ENCODE peak calls at places on chromosome 20, in ten cellular contexts. H is CD8-positive, alpha-beta T cell; L is heart left ventricle; D is AG04450; O is uterus; C is HepG2; F is heart right ventricle; J is tibial artery; P is Karpas-422; W is ascending aorta. R is an unnamed sample. For H3K27me3 and H3K9me3, the result is how much of the 10 kb centered on the place peaks cover.

GRCh38 chr20:19317240-19318069 is 105.0 kb downstream of the SLC24A3 start:
- DNase-seq in P (no peak), W (no peak), F (no peak), O (no peak), H (no peak), D (no peak), C (no peak), L (no peak), J (no peak), R (no peak)

GRCh38 chr20:43189614-43190331 is at the start of gene PTPRT:
- DNase-seq in L (no peak), D (no peak), W (no peak), F (no peak), O (no peak), H (no peak), C (no peak), J (no peak), P (no peak), R (no peak)

GRCh38 chr20:51122931-51123658 is 100.2 kb upstream of the KCNG1 start:
- DNase-seq in O (no peak), H (no peak), J (no peak), L (no peak), P (no peak), D (no peak), F (no peak), C (no peak), W (no peak), R (no peak)

GRCh38 chr20:46118481-46119020 is 437 bp downstream of the CD40 start:
- DNase-seq in L (peak), O (peak), J (peak), F (peak), W (peak), P (peak), C (no peak), D (no peak), H (no peak), R (no peak)

GRCh38 chr20:51525241-51526104 is 17.0 kb downstream of the NFATC2 start:
- DNase-seq in L (peak), J (no peak), H (no peak), C (no peak), D (no peak), O (no peak), W (no peak), F (no peak), P (no peak), R (no peak)

GRCh38 chr20:23403721-23404120 is 17.6 kb downstream of the NAPB start:
- DNase-seq in J (no peak), C (no peak), O (no peak), F (no peak), D (no peak), P (no peak), W (no peak), H (no peak), L (no peak), R (no peak)

GRCh38 chr20:11047559-11047958 is 373.8 kb upstream of the JAG1 start:
- DNase-seq in H (no peak), F (no peak), C (no peak), J (no peak), O (no peak), P (no peak), D (no peak), W (no peak), L (no peak), R (no peak)

GRCh38 chr20:58719258-58719657 is 26.7 kb downstream of the NPEPL1 start:
- DNase-seq in D (no peak), W (peak), J (no peak), C (no peak), P (no peak), F (no peak), O (no peak), L (no peak), H (no peak), R (no peak)

GRCh38 chr20:20500312-20500711 is 132.4 kb downstream of the INSM1 start:
- DNase-seq in O (no peak), W (no peak), D (no peak), L (no peak), F (no peak), P (no peak), C (no peak), J (no peak), H (no peak), R (no peak)

GRCh38 chr20:34703061-34703572 is 1.0 kb upstream of the TP53INP2 start:
- DNase-seq in J (no peak), F (no peak), D (no peak), W (no peak), L (no peak), O (no peak), H (no peak), C (no peak), P (no peak), R (no peak)

GRCh38 chr20:57047281-57048026 is 219.0 kb downstream of the BMP7 start:
- DNase-seq in O (no peak), L (peak), C (peak), J (peak), D (no peak), F (no peak), P (peak), W (no peak), H (no peak), R (no peak)

GRCh38 chr20:24735263-24735662 is 213.8 kb upstream of the CST7 start:
- DNase-seq in P (no peak), C (no peak), F (no peak), D (no peak), J (no peak), O (no peak), L (no peak), W (no peak), H (no peak), R (no peak)

GRCh38 chr20:47262365-47263013 is 94.0 kb downstream of the ZMYND8 start:
- DNase-seq in D (no peak), F (no peak), P (peak), C (no peak), H (no peak), J (no peak), W (no peak), L (no peak), O (no peak), R (no peak)

GRCh38 chr20:24102290-24102689 is 113.7 kb upstream of the GGTLC1 start:
- DNase-seq in J (no peak), P (peak), L (no peak), F (no peak), H (no peak), O (no peak), D (no peak), C (peak), W (no peak), R (peak)

GRCh38 chr20:42447270-42447669 is 742.4 kb downstream of the PTPRT start:
- DNase-seq in W (no peak), H (no peak), D (no peak), F (no peak), P (no peak), O (no peak), L (no peak), J (no peak), C (no peak), R (no peak)

GRCh38 chr20:14986026-14986655 is 648.7 kb upstream of the FLRT3 start:
- DNase-seq in O (peak), P (no peak), H (no peak), L (peak), W (no peak), J (no peak), F (no peak), C (peak), D (no peak), R (no peak)

GRCh38 chr20:1935696-1936366 is 40.6 kb downstream of the SIRPA start:
- DNase-seq in W (no peak), C (no peak), D (no peak), O (no peak), L (peak), P (no peak), J (no peak), H (no peak), F (peak), R (no peak)

GRCh38 chr20:50335105-50335504 is 144.5 kb downstream of the CEBPB start:
- DNase-seq in D (no peak), C (peak), H (no peak), O (no peak), L (no peak), F (no peak), J (no peak), P (peak), W (no peak), R (peak)

GRCh38 chr20:37907677-37908397 is 4.9 kb downstream of the VSTM2L start:
- DNase-seq in H (no peak), C (no peak), J (no peak), W (no peak), L (no peak), D (peak), P (no peak), O (no peak), F (no peak), R (peak)

GRCh38 chr20:46905364-46906125 is 10.9 kb downstream of the EYA2 start:
- DNase-seq in P (no peak), J (no peak), L (no peak), D (no peak), O (no peak), F (no peak), H (no peak), W (no peak), C (no peak), R (no peak)

GRCh38 chr20:19114410-19114809 is 98.0 kb upstream of the SLC24A3 start:
- DNase-seq in C (no peak), L (no peak), W (no peak), D (no peak), F (no peak), P (no peak), O (no peak), H (no peak), J (no peak), R (no peak)

GRCh38 chr20:12936524-12936923 is 72.2 kb upstream of the SPTLC3 start:
- DNase-seq in O (no peak), D (no peak), F (no peak), L (no peak), W (no peak), J (no peak), P (no peak), H (no peak), C (no peak), R (no peak)

GRCh38 chr20:42530855-42531674 is 658.6 kb downstream of the PTPRT start:
- DNase-seq in J (no peak), D (no peak), L (no peak), F (no peak), W (no peak), H (no peak), P (peak), O (no peak), C (peak), R (no peak)

GRCh38 chr20:38121741-38122140 is 43.3 kb downstream of the TGM2 start:
- DNase-seq in L (no peak), P (no peak), O (peak), J (no peak), H (no peak), W (peak), C (no peak), F (no peak), D (no peak), R (no peak)

DNA sequence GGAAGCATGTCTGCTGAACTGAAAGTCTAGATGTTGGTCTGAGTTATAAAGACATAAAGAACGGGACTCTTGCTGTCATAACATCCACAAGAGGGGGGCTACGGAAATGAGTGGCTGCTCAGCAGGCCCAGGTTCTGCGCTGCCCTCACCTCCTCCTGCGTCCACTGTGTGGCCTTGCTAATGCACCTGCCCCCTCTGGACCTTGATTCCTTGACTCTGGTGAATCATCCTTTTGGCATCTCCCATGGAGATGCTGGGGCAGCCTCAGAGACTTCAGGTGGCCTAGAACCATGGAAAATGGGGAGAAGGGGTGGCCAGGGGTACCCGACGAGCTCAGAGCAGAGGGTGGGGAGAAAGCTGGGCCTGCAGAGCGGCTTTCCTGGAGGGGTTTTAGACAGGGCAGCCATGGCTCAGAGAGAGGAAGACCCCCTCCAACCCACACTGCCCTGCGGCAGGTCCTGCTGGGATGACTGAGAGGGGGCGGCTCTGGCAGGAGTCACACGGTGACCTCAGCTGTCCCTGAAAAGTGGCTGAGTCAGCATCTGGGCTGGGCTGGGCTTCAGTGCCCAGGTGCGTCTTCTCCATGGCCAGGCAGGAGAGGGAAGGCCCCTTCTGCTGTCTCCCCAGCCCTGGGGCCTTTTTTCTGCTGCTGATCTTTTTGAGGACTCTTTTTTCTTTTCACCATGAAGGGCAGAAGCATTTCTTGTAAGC is 46.9 kb downstream of the DLGAP4 start:
- DNase-seq in F (no peak), O (no peak), C (peak), D (no peak), J (no peak), L (no peak), H (no peak), P (no peak), W (no peak), R (no peak)
- H3K27me3 ChIP-seq in F (under half), O (under half), C (under half), D (under half), J (under half), L (under half), H (under half), P (under half), W (under half), R (under half)

DNA sequence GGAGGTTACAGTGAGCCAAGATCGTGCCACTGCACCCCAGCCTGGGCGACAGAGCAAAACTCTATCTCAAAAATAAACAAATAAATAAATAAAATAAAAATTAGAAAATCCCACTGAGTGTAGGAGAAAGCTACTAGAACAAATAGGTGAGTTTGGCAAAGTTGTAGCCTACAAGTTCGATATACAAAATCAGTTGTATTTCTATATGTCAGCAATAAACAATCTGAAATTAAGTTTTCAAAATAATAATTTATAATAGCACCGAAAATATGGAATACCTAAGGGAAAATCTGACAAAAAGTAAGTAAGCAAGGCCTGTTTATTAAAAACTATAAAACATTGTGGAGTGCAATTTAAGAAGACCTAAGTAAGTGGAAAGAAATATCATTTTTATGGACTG is 5.1 kb upstream of the DEFB118 start:
- DNase-seq in F (no peak), H (no peak), C (no peak), P (no peak), O (no peak), W (no peak), L (no peak), D (no peak), J (no peak), R (no peak)
- H3K9me3 ChIP-seq in F (under half), H (under half), C (under half), P (under half), O (under half), W (under half), L (under half), D (under half), J (under half), R (under half)

GRCh38 chr20:33079267-33079666 is at the start of gene BPIFB4:
- DNase-seq in P (no peak), F (no peak), C (no peak), H (no peak), J (no peak), L (no peak), O (no peak), D (no peak), W (no peak), R (no peak)

GRCh38 chr20:33075281-33075680 is 4.2 kb upstream of the BPIFB4 start:
- DNase-seq in J (no peak), C (no peak), L (no peak), D (no peak), W (no peak), F (no peak), P (no peak), H (no peak), O (no peak), R (no peak)

GRCh38 chr20:33072813-33073212 is 6.6 kb upstream of the BPIFB4 start:
- DNase-seq in D (no peak), L (no peak), J (no peak), P (no peak), H (no peak), W (no peak), C (no peak), O (no peak), F (no peak), R (no peak)

GRCh38 chr20:33074675-33075074 is 4.8 kb upstream of the BPIFB4 start:
- DNase-seq in H (no peak), L (no peak), W (no peak), F (no peak), P (no peak), O (no peak), C (no peak), D (no peak), J (no peak), R (no peak)

GRCh38 chr20:33076662-33077398 is 2.6 kb upstream of the BPIFB4 start:
- DNase-seq in L (no peak), W (no peak), P (peak), F (no peak), H (no peak), O (no peak), D (no peak), J (no peak), C (peak), R (no peak)
- H3K27me3 ChIP-seq in L (under half), W (under half), P (under half), F (under half), H (under half), O (under half), D (under half), J (under half), C (under half), R (under half)

DNA sequence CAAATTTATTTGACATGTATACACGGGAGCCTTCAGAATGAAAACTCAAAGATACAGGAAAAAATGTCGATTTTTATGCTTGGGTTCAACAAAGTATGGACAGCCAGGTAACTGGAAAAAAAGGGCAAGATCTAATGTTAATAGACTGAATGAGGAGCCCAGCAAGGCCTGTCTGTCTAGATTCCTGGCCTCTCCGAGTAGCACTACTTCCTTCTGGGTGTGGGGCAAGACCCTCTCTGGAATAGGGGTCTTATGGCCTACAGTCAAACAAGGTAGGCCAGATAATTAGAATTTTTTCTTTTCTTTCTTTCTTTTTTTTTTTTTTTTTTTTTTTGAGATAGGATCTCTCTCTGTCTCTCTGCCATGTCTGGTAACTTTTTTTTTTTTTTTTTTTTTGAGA is 113.4 kb upstream of the SHLD1 start:
- DNase-seq in F (no peak), D (no peak), J (no peak), C (no peak), H (no peak), O (no peak), P (no peak), W (no peak), L (no peak), R (no peak)
- H3K9me3 ChIP-seq in F (under half), D (under half), J (under half), C (under half), H (under half), O (under half), P (under half), W (under half), L (under half), R (under half)

GRCh38 chr20:17449039-17449438 is 82.1 kb downstream of the BFSP1 start:
- DNase-seq in O (no peak), C (no peak), F (no peak), J (no peak), P (no peak), W (no peak), L (no peak), D (no peak), H (no peak), R (peak)

GRCh38 chr20:17452441-17452840 is 78.7 kb downstream of the BFSP1 start:
- DNase-seq in J (no peak), H (no peak), O (no peak), L (no peak), C (no peak), D (no peak), P (no peak), W (no peak), F (no peak), R (no peak)

GRCh38 chr20:17457064-17457463 is 74.1 kb downstream of the BFSP1 start:
- DNase-seq in W (no peak), F (no peak), D (no peak), O (no peak), P (no peak), C (no peak), J (no peak), L (no peak), H (no peak), R (no peak)

GRCh38 chr20:17456226-17456625 is 75.0 kb downstream of the BFSP1 start:
- DNase-seq in F (no peak), H (no peak), D (no peak), O (no peak), L (no peak), W (no peak), J (no peak), P (no peak), C (no peak), R (no peak)

DNA sequence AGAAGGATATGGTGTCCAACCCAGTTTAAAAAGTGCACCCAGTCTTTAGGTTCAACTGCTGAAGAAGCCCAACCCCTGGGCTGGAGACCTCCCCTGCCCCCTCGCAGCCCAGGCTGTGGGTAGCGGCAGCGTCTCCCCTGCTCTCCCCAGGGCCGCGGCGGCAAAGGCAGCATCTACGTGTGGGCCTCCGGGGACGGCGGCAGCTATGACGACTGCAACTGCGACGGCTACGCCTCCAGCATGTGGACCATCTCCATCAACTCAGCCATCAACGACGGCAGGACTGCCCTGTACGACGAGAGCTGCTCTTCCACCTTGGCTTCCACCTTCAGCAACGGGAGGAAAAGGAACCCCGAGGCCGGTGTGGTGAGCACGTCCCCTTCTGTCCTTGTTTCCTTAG is 77.6 kb downstream of the BFSP1 start:
- DNase-seq in C (no peak), O (no peak), J (no peak), W (no peak), D (no peak), P (no peak), F (no peak), L (no peak), H (no peak), R (no peak)
- H3K27me3 ChIP-seq in C (under half), O (under half), J (under half), W (under half), D (under half), P (under half), F (under half), L (under half), H (under half), R (under half)

DNA sequence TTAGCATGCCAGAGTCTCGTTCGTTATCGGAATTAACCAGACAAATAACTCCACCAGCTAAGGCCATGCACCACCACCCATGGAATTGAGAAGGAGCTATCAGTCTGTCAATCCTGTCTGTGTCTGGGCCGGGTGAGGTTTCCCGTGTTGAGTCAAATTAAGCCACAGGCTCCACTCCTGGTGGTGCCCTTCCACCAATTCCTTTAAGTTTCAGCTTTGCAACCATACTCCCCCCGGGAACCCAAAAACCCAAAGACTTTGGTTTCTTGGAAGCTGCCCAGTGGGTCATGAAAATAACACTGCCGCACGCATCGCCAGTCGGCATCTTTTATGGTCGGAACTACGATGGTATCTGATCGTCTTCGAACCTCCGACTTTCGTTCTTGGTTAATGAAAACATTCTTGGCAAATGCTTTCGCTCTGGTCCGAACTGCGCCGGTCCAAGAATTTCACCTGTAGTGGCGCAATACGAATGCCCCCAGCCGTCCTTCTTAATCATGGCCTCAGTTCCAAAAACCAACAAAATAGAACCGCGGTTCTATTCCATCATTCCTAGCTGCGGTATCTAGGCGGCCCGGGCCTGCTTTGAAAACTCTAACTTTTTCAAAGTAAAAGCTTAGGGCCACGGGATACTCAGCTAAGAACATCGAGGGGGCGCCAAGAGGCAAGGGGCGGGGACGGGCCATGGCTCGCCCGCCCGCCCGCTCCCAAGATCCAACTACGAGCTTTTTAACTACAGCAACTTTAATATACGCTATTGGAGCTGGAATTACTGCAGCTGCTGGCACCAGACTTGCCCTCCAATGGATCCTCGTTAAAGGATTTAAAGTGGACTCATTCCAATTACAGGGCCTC is 1958.5 kb upstream of the DEFB115 start:
- DNase-seq in D (no peak), H (no peak), J (no peak), P (no peak), W (no peak), O (no peak), F (no peak), L (no peak), C (no peak), R (no peak)
- H3K9me3 ChIP-seq in D (half or more), H (under half), J (half or more), P (under half), W (under half), O (under half), F (under half), L (under half), C (half or more), R (under half)

GRCh38 chr20:54472607-54473006 is 2.8 kb upstream of the DOK5 start:
- DNase-seq in H (no peak), P (no peak), L (no peak), J (no peak), D (no peak), F (no peak), C (no peak), W (no peak), O (no peak), R (no peak)
- H3K27me3 ChIP-seq in H (under half), P (under half), L (under half), J (under half), D (under half), F (under half), C (under half), W (under half), O (under half), R (under half)